ENCODE peak calls at places on chromosomes 2 and 18, in eight cellular contexts. B is HAP-1; T is AG20443; C is ureter; V is A549; W is stimulated activated naive CD4-positive, alpha-beta T cell; Q is Calu3; A is fibroblast of lung. M is an unnamed sample.
A peak's percentile ranks its signal among the peaks of the same experiment; 100 is the strongest.

GRCh38 chr2:134988994-134989605 is 58.1 kb downstream of the MAP3K19 start:
- DNase-seq in B (peak; percentile 26), T (peak; percentile 37), W (no peak), V (peak; percentile 18), Q (no peak), C (no peak), A (peak; percentile 25), M (no peak)

GRCh38 chr2:233059797-233060499 is at the start of gene INPP5D:
- DNase-seq in W (peak; percentile 58), B (no peak), Q (no peak), A (no peak), T (no peak), V (no peak), C (peak; percentile 67), M (no peak)

GRCh38 chr2:174585111-174585510 is 12.5 kb downstream of the WIPF1 start:
- DNase-seq in A (no peak), Q (no peak), V (no peak), W (no peak), T (no peak), B (no peak), C (no peak), M (no peak)

GRCh38 chr2:113061241-113061640 is 2.2 kb downstream of the IL36RN start:
- DNase-seq in Q (no peak), A (no peak), V (no peak), T (no peak), B (no peak), C (no peak), W (no peak), M (no peak)

GRCh38 chr2:99544608-99545007 is 54.8 kb upstream of the REV1 start:
- DNase-seq in B (no peak), V (no peak), C (no peak), W (no peak), T (no peak), Q (no peak), A (no peak), M (no peak)

GRCh38 chr2:238473014-238473413 is 46.3 kb downstream of the ASB1 start:
- DNase-seq in W (no peak), Q (no peak), V (no peak), A (no peak), B (no peak), C (no peak), T (no peak), M (no peak)

GRCh38 chr2:190407662-190408537 is at the start of gene MFSD6:
- DNase-seq in C (peak; percentile 62), T (peak; percentile 74), B (peak; percentile 22), W (peak; percentile 67), Q (peak; percentile 71), A (no peak), V (peak; percentile 32), M (no peak)

GRCh38 chr2:203732072-203732952 is 25.9 kb downstream of the CD28 start:
- DNase-seq in B (no peak), T (no peak), V (no peak), C (no peak), A (no peak), W (no peak), Q (no peak), M (no peak)

GRCh38 chr2:123696799-123697410 is 328.2 kb upstream of the CNTNAP5 start:
- DNase-seq in T (no peak), A (no peak), C (no peak), Q (no peak), W (no peak), V (no peak), B (no peak), M (no peak)

GRCh38 chr18:79595876-79596374 is 83.7 kb upstream of the CTDP1 start:
- DNase-seq in Q (no peak), T (no peak), V (no peak), B (no peak), W (no peak), A (no peak), C (no peak), M (no peak)

GRCh38 chr2:178943745-178944144 is 106.2 kb downstream of the CCDC141 start:
- DNase-seq in C (no peak), B (peak; percentile 40), T (no peak), A (no peak), W (no peak), V (no peak), Q (no peak), M (no peak)

GRCh38 chr2:142965464-142965863 is 88.0 kb downstream of the KYNU start:
- DNase-seq in C (no peak), Q (no peak), W (no peak), V (no peak), A (peak; percentile 79), T (no peak), B (no peak), M (no peak)

GRCh38 chr2:10537522-10538195 is 89.5 kb upstream of the ODC1 start:
- DNase-seq in C (no peak), W (no peak), Q (no peak), B (no peak), A (no peak), T (no peak), V (no peak), M (no peak)

GRCh38 chr18:48794251-48794970 is 156.4 kb downstream of the SMAD7 start:
- DNase-seq in B (no peak), Q (no peak), C (no peak), V (no peak), A (no peak), W (no peak), T (no peak), M (no peak)

GRCh38 chr2:176285321-176285720 is 16.1 kb downstream of the MTX2 start:
- DNase-seq in W (no peak), T (peak; percentile 21), B (no peak), V (no peak), C (no peak), A (peak; percentile 17), Q (no peak), M (peak; percentile 52)

GRCh38 chr2:33108483-33109443 is 162.0 kb downstream of the LTBP1 start:
- DNase-seq in Q (no peak), B (no peak), A (peak; percentile 67), V (no peak), C (no peak), W (no peak), T (peak; percentile 46), M (no peak)

GRCh38 chr2:46367286-46367685 is 70.1 kb downstream of the EPAS1 start:
- DNase-seq in C (no peak), Q (no peak), T (no peak), A (peak; percentile 33), W (no peak), V (no peak), B (no peak), M (no peak)

GRCh38 chr2:42804338-42804737 is 12.0 kb upstream of the HAAO start:
- DNase-seq in B (no peak), C (no peak), V (no peak), A (no peak), T (no peak), Q (no peak), W (no peak), M (no peak)

GRCh38 chr2:173326806-173327205 is 27.9 kb upstream of the CDCA7 start:
- DNase-seq in T (peak; percentile 16), V (no peak), B (no peak), W (no peak), C (no peak), A (peak; percentile 25), Q (no peak), M (no peak)

GRCh38 chr2:38106420-38107182 is 30.6 kb upstream of the CYP1B1 start:
- DNase-seq in Q (no peak), V (no peak), A (peak; percentile 82), W (no peak), T (peak; percentile 52), B (no peak), C (no peak), M (no peak)

GRCh38 chr2:104733544-104733943 is 120.4 kb upstream of the POU3F3 start:
- DNase-seq in V (peak; percentile 7), C (no peak), A (no peak), W (no peak), Q (peak; percentile 38), T (no peak), B (peak; percentile 13), M (no peak)

GRCh38 chr18:63832470-63832869 is 55.0 kb upstream of the SERPINB2 start:
- DNase-seq in W (no peak), V (no peak), Q (no peak), T (no peak), B (no peak), C (no peak), A (peak; percentile 81), M (peak; percentile 55)

GRCh38 chr2:63862802-63863201 is 21.1 kb downstream of the UGP2 start:
- DNase-seq in A (peak; percentile 83), B (no peak), T (no peak), Q (no peak), V (no peak), W (no peak), C (no peak), M (no peak)